ENCODE peak calls at places on chromosomes 13 and 19, in eight cellular contexts. V, F, I, K, D, L, Z and B are unnamed samples.

GRCh38 chr19:41351339-41352245 is 2.1 kb downstream of the TGFB1 start:
- DNase-seq in V (no peak), F (no peak), I (no peak), K (no peak), D (peak; percentile 82), L (peak; percentile 78), Z (no peak), B (peak; percentile 80)

GRCh38 chr19:13001502-13002388 is 6.5 kb downstream of the NFIX start:
- DNase-seq in V (no peak), F (peak; percentile 84), I (no peak), K (no peak), D (peak; percentile 96), L (no peak), Z (no peak), B (no peak)

GRCh38 chr19:47228937-47229673 is 1.9 kb downstream of the BBC3 start:
- DNase-seq in V (no peak), F (peak; percentile 35), I (no peak), K (peak; percentile 32), D (peak; percentile 67), L (no peak), Z (no peak), B (peak; percentile 67)

GRCh38 chr19:43779820-43780219 is 953 bp downstream of the KCNN4 start:
- DNase-seq in V (no peak), F (no peak), I (no peak), K (no peak), D (no peak), L (no peak), Z (no peak), B (no peak)

GRCh38 chr13:74289861-74290260 is 155.7 kb upstream of the KLF12 start:
- DNase-seq in V (no peak), F (no peak), I (no peak), K (no peak), D (no peak), L (no peak), Z (no peak), B (no peak)

GRCh38 chr13:37001921-37002250 is 1.3 kb downstream of the EXOSC8 start:
- DNase-seq in V (no peak), F (no peak), I (no peak), K (no peak), D (no peak), L (no peak), Z (no peak), B (no peak)

GRCh38 chr13:97028441-97029299 is 34.4 kb upstream of the OXGR1 start:
- DNase-seq in V (no peak), F (peak; percentile 21), I (peak; percentile 42), K (peak; percentile 9), D (no peak), L (peak; percentile 79), Z (peak; percentile 81), B (peak; percentile 78)

GRCh38 chr13:35469781-35470380 is 6.6 kb downstream of the MAB21L1 start:
- DNase-seq in V (no peak), F (no peak), I (no peak), K (no peak), D (no peak), L (no peak), Z (no peak), B (no peak)

GRCh38 chr19:917323-918151 is at the start of gene KISS1R:
- DNase-seq in V (no peak), F (no peak), I (no peak), K (peak; percentile 71), D (no peak), L (peak; percentile 91), Z (no peak), B (no peak)

GRCh38 chr19:12867120-12868099 is 13.8 kb downstream of the DNASE2 start:
- DNase-seq in V (peak; percentile 31), F (peak; percentile 53), I (no peak), K (no peak), D (no peak), L (peak; percentile 96), Z (no peak), B (peak; percentile 73)

GRCh38 chr19:8592231-8593009 is 15.2 kb upstream of the MYO1F start:
- DNase-seq in V (no peak), F (peak; percentile 97), I (no peak), K (no peak), D (peak; percentile 99), L (peak; percentile 100), Z (peak; percentile 98), B (peak; percentile 86)

GRCh38 chr19:54967611-54968010 is 1.4 kb downstream of the NLRP2 start:
- DNase-seq in V (peak; percentile 28), F (no peak), I (no peak), K (no peak), D (no peak), L (no peak), Z (no peak), B (no peak)

GRCh38 chr13:50712469-50712868 is 131.0 kb downstream of the DLEU7 start:
- DNase-seq in V (no peak), F (no peak), I (no peak), K (no peak), D (no peak), L (no peak), Z (no peak), B (no peak)

GRCh38 chr19:2201473-2202148 is 34.5 kb downstream of the PLEKHJ1 start:
- DNase-seq in V (no peak), F (no peak), I (no peak), K (no peak), D (no peak), L (no peak), Z (no peak), B (no peak)

GRCh38 chr19:45179063-45179847 is 671 bp downstream of the BLOC1S3 start:
- DNase-seq in V (no peak), F (no peak), I (no peak), K (no peak), D (no peak), L (no peak), Z (no peak), B (no peak)

GRCh38 chr19:49570138-49570856 is 10.1 kb downstream of the NOSIP start:
- DNase-seq in V (no peak), F (no peak), I (peak; percentile 83), K (peak; percentile 88), D (no peak), L (peak; percentile 70), Z (no peak), B (peak; percentile 80)

GRCh38 chr19:45468159-45468651 is 409 bp downstream of the FOSB start:
- DNase-seq in V (no peak), F (no peak), I (no peak), K (no peak), D (peak; percentile 81), L (peak; percentile 67), Z (no peak), B (no peak)

GRCh38 chr13:49053899-49054298 is 78.2 kb downstream of the FNDC3A start:
- DNase-seq in V (no peak), F (no peak), I (no peak), K (no peak), D (no peak), L (no peak), Z (no peak), B (no peak)

GRCh38 chr19:42497492-42498226 is 30.6 kb downstream of the CEACAM1 start:
- DNase-seq in V (peak; percentile 60), F (no peak), I (no peak), K (peak; percentile 98), D (no peak), L (no peak), Z (no peak), B (no peak)

GRCh38 chr13:67740871-67741475 is 510.8 kb upstream of the PCDH9 start:
- DNase-seq in V (no peak), F (no peak), I (no peak), K (no peak), D (no peak), L (no peak), Z (no peak), B (no peak)
- TF ChIP-seq POLR2A in V (no peak), F (no peak), I (no peak), K (no peak), D (no peak), L (no peak), Z (no peak), B (no peak)

DNA sequence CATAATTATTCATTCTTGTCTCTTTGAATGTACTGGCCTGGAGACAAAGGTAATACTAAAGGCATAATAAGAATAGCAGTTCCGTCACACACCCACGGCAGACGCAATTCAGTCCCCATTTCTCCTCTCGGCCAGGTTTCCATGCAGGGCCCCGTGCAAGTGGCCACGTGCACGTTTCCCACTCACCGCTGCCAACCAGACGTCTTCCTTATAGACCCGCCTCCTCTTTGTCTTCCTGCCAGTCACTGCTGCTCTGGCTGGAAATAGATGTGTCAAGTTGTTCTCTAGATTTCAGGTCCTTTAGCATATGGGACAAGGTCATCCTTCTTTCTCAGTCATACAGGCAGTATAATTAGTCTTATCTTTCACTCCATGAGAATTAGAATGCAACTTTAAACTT is 204.3 kb downstream of the SUCLA2 start:
- DNase-seq in V (no peak), F (no peak), I (no peak), K (no peak), D (no peak), L (no peak), Z (no peak), B (no peak)
- TF ChIP-seq POLR2AphosphoS5 in V (no peak), F (no peak), I (no peak), K (no peak), D (no peak), L (no peak), Z (no peak), B (no peak)

GRCh38 chr19:6533746-6534418 is 3.1 kb downstream of the TNFSF9 start:
- DNase-seq in V (no peak), F (no peak), I (no peak), K (no peak), D (no peak), L (peak; percentile 65), Z (no peak), B (no peak)

GRCh38 chr19:6535558-6536137 is 4.8 kb downstream of the TNFSF9 start:
- DNase-seq in V (no peak), F (no peak), I (no peak), K (no peak), D (no peak), L (no peak), Z (no peak), B (no peak)

GRCh38 chr19:6534451-6535093 is 3.7 kb downstream of the TNFSF9 start:
- DNase-seq in V (no peak), F (no peak), I (no peak), K (no peak), D (no peak), L (peak; percentile 71), Z (no peak), B (no peak)

GRCh38 chr19:6533000-6533328 is 2.1 kb downstream of the TNFSF9 start:
- DNase-seq in V (no peak), F (no peak), I (no peak), K (no peak), D (no peak), L (no peak), Z (no peak), B (no peak)

GRCh38 chr19:6536138-6536671 is 5.4 kb downstream of the TNFSF9 start:
- DNase-seq in V (peak; percentile 99), F (peak; percentile 36), I (peak; percentile 91), K (peak; percentile 71), D (no peak), L (peak; percentile 77), Z (no peak), B (peak; percentile 44)
- TF ChIP-seq POLR2A in V (peak; percentile 86), F (no peak), I (peak; percentile 53), K (no peak), D (no peak), L (no peak), Z (no peak), B (no peak)

DNA sequence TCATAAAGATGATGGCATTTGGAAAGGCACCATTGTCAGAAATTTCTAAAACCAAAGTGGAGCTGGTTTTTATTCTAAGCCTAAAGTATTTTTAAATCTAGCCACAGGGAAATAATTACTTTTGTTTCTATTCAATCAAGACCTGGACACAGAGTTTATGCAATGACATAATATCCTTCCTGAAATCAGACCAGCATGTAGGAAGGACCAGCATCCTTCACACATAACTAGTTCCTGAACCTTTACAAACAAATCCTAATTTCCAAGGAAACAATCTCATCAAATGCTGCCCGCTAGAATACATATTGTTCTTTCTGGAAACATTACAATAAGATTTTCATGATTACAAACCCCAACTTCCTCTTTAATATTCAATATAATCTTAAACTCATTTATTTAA is 1.5 kb downstream of the STARD13 start:
- DNase-seq in V (no peak), F (no peak), I (no peak), K (no peak), D (no peak), L (no peak), Z (no peak), B (peak; percentile 90)
- TF ChIP-seq POLR2AphosphoS5 in V (no peak), F (no peak), I (no peak), K (no peak), D (peak; percentile 70), L (no peak), Z (no peak), B (peak; percentile 64)